ENCODE peak calls at places on chromosomes 12 and 14, in four cellular contexts. K is naive thymus-derived CD4-positive, alpha-beta T cell; H is spleen; Q is PC-9. E is an unnamed sample. For H3K4me1, the result is how much of the 10 kb centered on the place peaks cover.

GRCh38 chr12:67519824-67520433 is 128.6 kb upstream of the DYRK2 start:
- DNase-seq in Q (peak), K (no peak), H (no peak), E (peak)

GRCh38 chr14:58979325-58979724 is 209.1 kb upstream of the DAAM1 start:
- DNase-seq in H (no peak), K (no peak), Q (no peak), E (no peak)

GRCh38 chr12:6195665-6196535 is 4.3 kb upstream of the CD9 start:
- DNase-seq in H (peak), Q (peak), K (peak), E (peak)

GRCh38 chr14:22500525-22500924 is 88.5 kb downstream of the DAD1 start:
- DNase-seq in H (no peak), Q (no peak), K (no peak), E (no peak)

GRCh38 chr14:89921346-89921745 is 33.2 kb downstream of the EFCAB11 start:
- DNase-seq in K (no peak), Q (no peak), H (no peak), E (no peak)

GRCh38 chr14:80850197-80850814 is 91.2 kb downstream of the CEP128 start:
- DNase-seq in K (no peak), H (no peak), Q (no peak), E (no peak)

GRCh38 chr14:91924871-91925726 is 22.4 kb downstream of the FBLN5 start:
- DNase-seq in Q (no peak), H (no peak), K (no peak), E (no peak)

GRCh38 chr14:101380512-101380911 is 180.8 kb upstream of the DIO3 start:
- DNase-seq in H (no peak), K (no peak), Q (no peak), E (no peak)

GRCh38 chr14:100239840-100240724 is 1.1 kb downstream of the YY1 start:
- DNase-seq in Q (peak), K (peak), H (peak), E (peak)

GRCh38 chr14:24851406-24851805 is 198.5 kb downstream of the STXBP6 start:
- DNase-seq in Q (no peak), H (no peak), K (no peak), E (no peak)

GRCh38 chr12:123530683-123531082 is 2.8 kb downstream of the RILPL1 start:
- DNase-seq in Q (no peak), H (no peak), K (no peak), E (no peak)

GRCh38 chr12:78887444-78887843 is 22.9 kb downstream of the SYT1 start:
- DNase-seq in K (no peak), Q (no peak), H (no peak), E (no peak)

GRCh38 chr12:90908465-90908864 is 46.5 kb downstream of the CCER1 start:
- DNase-seq in Q (peak), H (no peak), K (no peak), E (no peak)

GRCh38 chr12:10154145-10154496 is 17.8 kb downstream of the OLR1 start:
- DNase-seq in K (no peak), Q (no peak), H (no peak), E (no peak)

GRCh38 chr12:89494411-89495231 is 30.0 kb downstream of the GALNT4 start:
- DNase-seq in K (no peak), Q (no peak), H (no peak), E (no peak)

GRCh38 chr14:23563473-23564180 is 4.0 kb downstream of the AP1G2 start:
- DNase-seq in K (no peak), Q (no peak), H (no peak), E (no peak)

GRCh38 chr14:91354979-91355685 is 62.5 kb downstream of the CCDC88C start:
- DNase-seq in H (peak), K (no peak), Q (no peak), E (no peak)

GRCh38 chr12:121925361-121925725 is 7.0 kb downstream of the CFAP251 start:
- DNase-seq in K (no peak), H (no peak), Q (no peak), E (no peak)

GRCh38 chr12:102059343-102059742 is 2.4 kb downstream of the WASHC3 start:
- DNase-seq in Q (no peak), K (no peak), H (no peak), E (no peak)

GRCh38 chr12:53600490-53601295 is 25.5 kb downstream of the ATF7 start:
- DNase-seq in H (no peak), K (no peak), Q (no peak), E (no peak)

GRCh38 chr14:101230161-101230850 is 326.8 kb upstream of the RTL1 start:
- DNase-seq in K (no peak), H (no peak), Q (no peak), E (no peak)

GRCh38 chr12:124321040-124321481 is 26.2 kb downstream of the RFLNA start:
- DNase-seq in H (peak), K (peak), Q (peak), E (peak)

GRCh38 chr12:15423629-15424028 is 101.3 kb downstream of the PTPRO start:
- DNase-seq in H (no peak), Q (no peak), K (no peak), E (no peak)

GRCh38 chr12:76685246-76685678 is 78.7 kb upstream of the ZDHHC17 start:
- DNase-seq in K (no peak), Q (no peak), H (no peak), E (no peak)

GRCh38 chr14:89469210-89470198 is 52.5 kb upstream of the FOXN3 start:
- DNase-seq in Q (no peak), K (no peak), H (peak), E (no peak)

GRCh38 chr14:54929556-54929955 is 26.9 kb upstream of the GCH1 start:
- DNase-seq in Q (no peak), K (no peak), H (no peak), E (no peak)

GRCh38 chr12:69348162-69348938 is at the start of gene LYZ:
- DNase-seq in Q (no peak), H (no peak), K (no peak), E (no peak)

GRCh38 chr14:98136019-98136418 is 1136.0 kb downstream of the BCL11B start:
- DNase-seq in H (no peak), Q (no peak), K (peak), E (no peak)

GRCh38 chr12:57765003-57765697 is 1.7 kb downstream of the CYP27B1 start:
- DNase-seq in Q (peak), H (peak), K (peak), E (no peak)

GRCh38 chr12:14239935-14240872 is 125.3 kb upstream of the ATF7IP start:
- DNase-seq in H (no peak), K (no peak), Q (peak), E (peak)

GRCh38 chr14:88023658-88024187 is 18.8 kb downstream of the GPR65 start:
- DNase-seq in K (peak), Q (no peak), H (no peak), E (no peak)

GRCh38 chr14:58882577-58883018 is 244.8 kb downstream of the DACT1 start:
- DNase-seq in Q (no peak), K (no peak), H (no peak), E (no peak)

GRCh38 chr12:4553943-4554342 is 8.1 kb upstream of the DYRK4 start:
- DNase-seq in H (no peak), K (no peak), Q (no peak), E (no peak)

GRCh38 chr14:50798048-50798421 is 32.9 kb downstream of the NIN start:
- DNase-seq in H (no peak), Q (no peak), K (no peak), E (no peak)

GRCh38 chr14:93832665-93833064 is 44.4 kb upstream of the PRIMA1 start:
- DNase-seq in H (no peak), K (no peak), Q (no peak), E (peak)

GRCh38 chr14:46902837-46903236 is 251.3 kb upstream of the RPL10L start:
- DNase-seq in Q (no peak), K (no peak), H (peak), E (no peak)

GRCh38 chr12:108193922-108194321 is 64.8 kb downstream of the WSCD2 start:
- DNase-seq in H (no peak), Q (no peak), K (no peak), E (peak)

GRCh38 chr14:52724360-52724644 is 5.7 kb upstream of the STYX start:
- DNase-seq in H (no peak), K (no peak), Q (no peak), E (no peak)

GRCh38 chr14:52729925-52730707 is at the start of gene STYX:
- DNase-seq in Q (peak), K (peak), H (peak), E (peak)

GRCh38 chr14:52733824-52734223 is 3.9 kb downstream of the STYX start:
- DNase-seq in Q (no peak), H (no peak), K (no peak), E (no peak)

GRCh38 chr14:52730708-52731111 is 744 bp downstream of the STYX start:
- DNase-seq in Q (no peak), H (no peak), K (no peak), E (no peak)

DNA sequence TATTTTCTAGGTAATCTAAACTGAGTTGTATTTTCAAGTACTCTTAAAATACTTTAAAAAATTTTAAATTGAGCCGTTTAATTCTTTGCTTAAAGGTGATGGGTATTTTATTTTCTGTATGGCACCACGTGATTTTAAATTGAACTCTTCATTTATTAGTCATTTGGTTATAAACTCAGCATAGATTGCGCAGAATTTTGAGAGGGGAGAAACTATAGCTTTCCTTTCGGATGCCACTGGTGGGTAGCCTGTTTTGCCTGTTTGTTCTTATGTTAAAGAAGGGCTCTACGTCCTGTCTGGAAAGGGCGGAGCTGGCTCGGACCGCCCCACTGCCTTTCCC is 411 bp upstream of the STYX start:
- DNase-seq in Q (no peak), K (no peak), H (no peak), E (no peak)
- H3K27ac ChIP-seq in Q (peak), K (peak), H (peak), E (peak)

GRCh38 chr12:46460682-46461215 is 88.2 kb upstream of the SLC38A2 start:
- DNase-seq in K (no peak), Q (no peak), H (no peak), E (no peak)

GRCh38 chr12:46461459-46461858 is 88.9 kb upstream of the SLC38A2 start:
- DNase-seq in K (no peak), H (peak), Q (no peak), E (no peak)

GRCh38 chr12:46459111-46459510 is 86.5 kb upstream of the SLC38A2 start:
- DNase-seq in Q (no peak), H (no peak), K (no peak), E (no peak)

GRCh38 chr12:46458500-46459106 is 86.0 kb upstream of the SLC38A2 start:
- DNase-seq in H (no peak), K (peak), Q (no peak), E (no peak)

GRCh38 chr12:46459881-46460545 is 87.4 kb upstream of the SLC38A2 start:
- DNase-seq in H (no peak), Q (no peak), K (peak), E (no peak)
- H3K4me1 ChIP-seq in H (under half), Q (under half), K (under half), E (under half)

GRCh38 chr12:113103756-113104450 is 31.7 kb downstream of the RASAL1 start:
- DNase-seq in K (peak), H (peak), Q (no peak), E (no peak)
- H3K27ac ChIP-seq in K (peak), H (no peak), Q (no peak), E (no peak)

GRCh38 chr14:65226824-65227604 is 124.7 kb upstream of the MAX start:
- DNase-seq in K (no peak), H (peak), Q (no peak), E (no peak)

GRCh38 chr14:65228436-65228835 is 126.1 kb upstream of the MAX start:
- DNase-seq in K (no peak), Q (no peak), H (peak), E (no peak)

GRCh38 chr14:65230287-65230728 is 128.0 kb upstream of the MAX start:
- DNase-seq in K (no peak), Q (peak), H (peak), E (peak)

GRCh38 chr14:65229431-65230286 is 127.3 kb upstream of the MAX start:
- DNase-seq in K (peak), Q (peak), H (peak), E (peak)

GRCh38 chr14:65228956-65229355 is 126.6 kb upstream of the MAX start:
- DNase-seq in Q (no peak), H (peak), K (no peak), E (no peak)
- H3K4me1 ChIP-seq in Q (half or more), H (under half), K (under half), E (under half)

DNA sequence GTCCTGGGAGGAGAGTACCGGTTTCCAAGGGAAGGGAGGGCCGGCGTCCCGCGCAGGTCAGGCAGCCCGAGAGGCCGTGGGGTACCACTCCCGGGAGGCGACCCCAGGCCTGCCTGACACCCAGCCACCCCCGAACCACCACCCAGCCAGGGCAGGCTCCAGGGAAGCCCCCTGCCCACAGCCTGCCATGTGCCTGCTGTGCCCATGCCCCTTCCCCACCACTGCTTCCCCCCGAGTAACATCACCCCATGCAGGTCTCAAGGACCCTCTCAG is 2.3 kb downstream of the NUDT14 start:
- DNase-seq in H (no peak), Q (no peak), K (no peak), E (no peak)
- H3K27ac ChIP-seq in H (no peak), Q (no peak), K (no peak), E (no peak)